ENCODE peak calls at places on chromosome 14, in eight cellular contexts. A is ovary, X is foreskin fibroblast, O is NCI-H1694 treated with DMSO at 0.1 percent for 48 hours, D is WTC11, Q is fibroblast of lung, L is lower lobe of right lung, V is HS-5. Z is an unnamed sample.

GRCh38 chr14:37650356-37651037 is 55.1 kb downstream of the TTC6 start:
- DNase-seq in A (no peak), X (no peak), O (no peak), D (no peak), Q (no peak), L (no peak), V (no peak), Z (no peak)

GRCh38 chr14:64623576-64624165 is 73.9 kb downstream of the PPP1R36 start:
- DNase-seq in A (no peak), X (no peak), O (no peak), D (no peak), Q (no peak), L (no peak), V (no peak), Z (no peak)

GRCh38 chr14:77310041-77310440 is 10.6 kb downstream of the POMT2 start:
- DNase-seq in A (no peak), X (peak), O (peak), D (no peak), Q (peak), L (no peak), V (no peak), Z (no peak)

GRCh38 chr14:35122696-35123387 is 490 bp downstream of the PRORP start:
- DNase-seq in A (no peak), X (peak), O (no peak), D (no peak), Q (peak), L (no peak), V (no peak), Z (no peak)

GRCh38 chr14:97298331-97298730 is 501.1 kb downstream of the VRK1 start:
- DNase-seq in A (no peak), X (no peak), O (peak), D (peak), Q (no peak), L (no peak), V (no peak), Z (no peak)

GRCh38 chr14:44988694-44989093 is 26.7 kb downstream of the TOGARAM1 start:
- DNase-seq in A (no peak), X (no peak), O (no peak), D (no peak), Q (no peak), L (no peak), V (no peak), Z (peak)

GRCh38 chr14:36580856-36581831 is 1.3 kb downstream of the NKX2-8 start:
- DNase-seq in A (peak), X (peak), O (peak), D (peak), Q (peak), L (peak), V (peak), Z (peak)

GRCh38 chr14:58541623-58542022 is 96.1 kb upstream of the DACT1 start:
- DNase-seq in A (no peak), X (no peak), O (no peak), D (no peak), Q (no peak), L (no peak), V (no peak), Z (no peak)

GRCh38 chr14:43647302-43647701 is 859.8 kb downstream of the FSCB start:
- DNase-seq in A (no peak), X (no peak), O (no peak), D (peak), Q (no peak), L (no peak), V (no peak), Z (no peak)

GRCh38 chr14:81464253-81465001 is 64.3 kb upstream of the STON2 start:
- DNase-seq in A (no peak), X (peak), O (peak), D (peak), Q (peak), L (no peak), V (peak), Z (peak)

GRCh38 chr14:103721334-103722120 is 5.9 kb downstream of the ZFYVE21 start:
- DNase-seq in A (no peak), X (no peak), O (no peak), D (no peak), Q (no peak), L (no peak), V (no peak), Z (no peak)

GRCh38 chr14:69325086-69325485 is 65.1 kb downstream of the GALNT16 start:
- DNase-seq in A (no peak), X (no peak), O (no peak), D (peak), Q (no peak), L (no peak), V (no peak), Z (peak)

GRCh38 chr14:69004731-69005431 is 25.8 kb upstream of the ACTN1 start:
- DNase-seq in A (no peak), X (no peak), O (no peak), D (no peak), Q (no peak), L (no peak), V (no peak), Z (no peak)

GRCh38 chr14:73759183-73759713 is 45.1 kb upstream of the PNMA1 start:
- DNase-seq in A (peak), X (peak), O (peak), D (no peak), Q (peak), L (peak), V (no peak), Z (peak)

GRCh38 chr14:105748204-105748578 is 221.8 kb downstream of the TMEM121 start:
- DNase-seq in A (no peak), X (no peak), O (peak), D (no peak), Q (no peak), L (peak), V (no peak), Z (no peak)

GRCh38 chr14:96064866-96065265 is 25.7 kb downstream of the C14orf132 start:
- DNase-seq in A (no peak), X (no peak), O (no peak), D (no peak), Q (no peak), L (no peak), V (no peak), Z (no peak)

GRCh38 chr14:51446771-51447170 is 204.9 kb upstream of the FRMD6 start:
- DNase-seq in A (no peak), X (no peak), O (no peak), D (no peak), Q (no peak), L (no peak), V (no peak), Z (no peak)

GRCh38 chr14:71004481-71004880 is 97.2 kb downstream of the PCNX1 start:
- DNase-seq in A (no peak), X (no peak), O (no peak), D (no peak), Q (no peak), L (no peak), V (no peak), Z (no peak)

GRCh38 chr14:100065161-100065871 is at the start of gene EVL:
- DNase-seq in A (no peak), X (no peak), O (no peak), D (no peak), Q (no peak), L (peak), V (no peak), Z (peak)

GRCh38 chr14:22845103-22845394 is 8.7 kb downstream of the MMP14 start:
- DNase-seq in A (no peak), X (no peak), O (no peak), D (no peak), Q (no peak), L (peak), V (no peak), Z (no peak)

GRCh38 chr14:77130386-77130785 is 11.2 kb downstream of the ZDHHC22 start:
- DNase-seq in A (no peak), X (no peak), O (no peak), D (no peak), Q (no peak), L (no peak), V (no peak), Z (no peak)

GRCh38 chr14:22163051-22163450 is 426.0 kb downstream of the DAD1 start:
- DNase-seq in A (no peak), X (no peak), O (no peak), D (no peak), Q (peak), L (no peak), V (no peak), Z (no peak)

GRCh38 chr14:105526781-105527380 is 498 bp downstream of the TMEM121 start:
- DNase-seq in A (peak), X (no peak), O (no peak), D (peak), Q (no peak), L (no peak), V (no peak), Z (no peak)

GRCh38 chr14:93974299-93974698 is 2.1 kb downstream of the ASB2 start:
- DNase-seq in A (no peak), X (no peak), O (peak), D (no peak), Q (no peak), L (no peak), V (no peak), Z (no peak)

GRCh38 chr14:99624971-99625370 is 20.0 kb upstream of the HHIPL1 start:
- DNase-seq in A (no peak), X (no peak), O (no peak), D (no peak), Q (no peak), L (no peak), V (no peak), Z (no peak)

GRCh38 chr14:56635041-56635440 is 55.4 kb downstream of the TMEM260 start:
- DNase-seq in A (no peak), X (no peak), O (no peak), D (no peak), Q (no peak), L (no peak), V (no peak), Z (no peak)

GRCh38 chr14:55298423-55298822 is 27.2 kb downstream of the FBXO34 start:
- DNase-seq in A (no peak), X (no peak), O (no peak), D (no peak), Q (no peak), L (peak), V (no peak), Z (no peak)

GRCh38 chr14:83924259-83924658 is 1605.7 kb upstream of the FLRT2 start:
- DNase-seq in A (no peak), X (no peak), O (no peak), D (no peak), Q (no peak), L (no peak), V (no peak), Z (no peak)

GRCh38 chr14:35556548-35556947 is 22.6 kb downstream of the INSM2 start:
- DNase-seq in A (no peak), X (no peak), O (no peak), D (no peak), Q (no peak), L (no peak), V (no peak), Z (no peak)

GRCh38 chr14:74959596-74960180 is 4.3 kb upstream of the PGF start:
- DNase-seq in A (no peak), X (no peak), O (no peak), D (no peak), Q (no peak), L (no peak), V (no peak), Z (no peak)

GRCh38 chr14:91115986-91116385 is 2.1 kb downstream of the DGLUCY start:
- DNase-seq in A (no peak), X (no peak), O (no peak), D (no peak), Q (peak), L (no peak), V (no peak), Z (no peak)

GRCh38 chr14:71726639-71727085 is 205.6 kb upstream of the RGS6 start:
- DNase-seq in A (no peak), X (no peak), O (no peak), D (no peak), Q (no peak), L (no peak), V (no peak), Z (no peak)

GRCh38 chr14:90512332-90512951 is 115.6 kb downstream of the CALM1 start:
- DNase-seq in A (no peak), X (no peak), O (no peak), D (no peak), Q (no peak), L (peak), V (no peak), Z (no peak)